ENCODE peak calls at places on chromosomes 7 and 10, in four cellular contexts. Z is right lobe of liver, H is heart left ventricle, K is A673. E is an unnamed sample. For H3K36me3, the result is how much of the 10 kb centered on the place peaks cover.

GRCh38 chr7:80552304-80552703 is 40.4 kb upstream of the GNAT3 start:
- DNase-seq in K (peak), H (no peak), Z (no peak), E (no peak)

GRCh38 chr7:106486331-106486730 is 174.6 kb downstream of the CCDC71L start:
- DNase-seq in Z (no peak), K (no peak), H (no peak), E (no peak)

GRCh38 chr7:2930310-2931033 is 86.4 kb upstream of the GNA12 start:
- DNase-seq in K (no peak), Z (no peak), H (peak), E (no peak)

GRCh38 chr7:128304212-128304611 is 39.5 kb downstream of the RBM28 start:
- DNase-seq in H (no peak), K (no peak), Z (no peak), E (no peak)

GRCh38 chr7:30920584-30921539 is 9.2 kb downstream of the AQP1 start:
- DNase-seq in Z (peak), K (no peak), H (peak), E (peak)

GRCh38 chr10:46020871-46021553 is 9.4 kb downstream of the NCOA4 start:
- DNase-seq in H (no peak), K (no peak), Z (no peak), E (no peak)

GRCh38 chr7:140304071-140304799 is 94.1 kb downstream of the SLC37A3 start:
- DNase-seq in K (peak), H (no peak), Z (no peak), E (no peak)

GRCh38 chr10:58220769-58221448 is 46.8 kb downstream of the IPMK start:
- DNase-seq in Z (no peak), H (no peak), K (no peak), E (no peak)

GRCh38 chr7:53418834-53419482 is 383.5 kb downstream of the POM121L12 start:
- DNase-seq in Z (no peak), K (no peak), H (no peak), E (no peak)

GRCh38 chr7:101916041-101916800 is 98.8 kb downstream of the CUX1 start:
- DNase-seq in Z (peak), K (no peak), H (no peak), E (no peak)

GRCh38 chr7:1559626-1560590 is 3.9 kb upstream of the TMEM184A start:
- DNase-seq in Z (peak), H (peak), K (no peak), E (no peak)

GRCh38 chr10:30098624-30099023 is 39.2 kb upstream of the JCAD start:
- DNase-seq in K (peak), H (no peak), Z (no peak), E (no peak)

GRCh38 chr10:51170518-51171245 is 96.4 kb downstream of the PRKG1 start:
- DNase-seq in K (no peak), Z (no peak), H (no peak), E (no peak)

GRCh38 chr7:155644971-155645509 is 579 bp downstream of the RBM33 start:
- DNase-seq in H (no peak), K (peak), Z (peak), E (no peak)

GRCh38 chr10:125155101-125155500 is 5.3 kb downstream of the CTBP2 start:
- DNase-seq in H (no peak), Z (no peak), K (no peak), E (no peak)

GRCh38 chr10:121667948-121668335 is 69.7 kb upstream of the FGFR2 start:
- DNase-seq in K (no peak), H (no peak), Z (no peak), E (no peak)

GRCh38 chr7:22814261-22815208 is 8.1 kb downstream of the TOMM7 start:
- DNase-seq in K (no peak), H (no peak), Z (no peak), E (no peak)

GRCh38 chr7:54663603-54664234 is 95.3 kb downstream of the SEC61G start:
- DNase-seq in H (no peak), K (no peak), Z (no peak), E (no peak)

GRCh38 chr7:98420966-98421612 is 20.2 kb upstream of the BAIAP2L1 start:
- DNase-seq in H (no peak), Z (peak), K (peak), E (no peak)

GRCh38 chr10:10782603-10783002 is 235.1 kb upstream of the CELF2 start:
- DNase-seq in K (no peak), H (no peak), Z (no peak), E (no peak)

GRCh38 chr7:70700935-70701425 is 431.0 kb upstream of the GALNT17 start:
- DNase-seq in H (no peak), Z (no peak), K (peak), E (no peak)
- TF ChIP-seq CTCF in H (no peak), Z (no peak), K (no peak), E (no peak)

DNA sequence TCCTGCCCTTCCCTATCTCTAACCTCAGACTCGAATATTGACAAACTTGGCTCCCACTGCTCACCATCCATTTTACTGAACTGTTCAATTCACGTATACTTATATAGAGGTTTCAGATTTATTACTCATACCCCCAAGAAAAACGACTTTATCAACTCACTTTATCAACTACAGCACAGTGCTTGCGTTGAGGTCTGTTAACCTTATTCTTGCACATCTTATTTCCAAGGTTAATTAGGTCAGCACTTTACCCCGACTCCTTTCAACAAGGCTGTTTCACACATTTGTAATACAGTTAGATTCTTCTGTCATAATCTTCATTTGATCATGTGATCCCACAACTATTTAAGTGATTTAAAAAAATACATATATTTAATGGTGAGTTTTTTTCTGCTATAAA is 162.3 kb upstream of the AHR start:
- DNase-seq in H (no peak), K (no peak), Z (no peak), E (no peak)
- H3K36me3 ChIP-seq in H (under half), K (under half), Z (under half), E (under half)

GRCh38 chr7:150307129-150307528 is 16.0 kb upstream of the LRRC61 start:
- DNase-seq in Z (no peak), K (no peak), H (no peak), E (no peak)

GRCh38 chr7:150311146-150311545 is 12.0 kb upstream of the LRRC61 start:
- DNase-seq in K (no peak), H (no peak), Z (no peak), E (no peak)

GRCh38 chr7:150311711-150312110 is 11.4 kb upstream of the LRRC61 start:
- DNase-seq in Z (no peak), K (peak), H (no peak), E (no peak)

GRCh38 chr7:150307904-150308303 is 15.3 kb upstream of the LRRC61 start:
- DNase-seq in H (no peak), K (no peak), Z (no peak), E (no peak)

GRCh38 chr7:150308575-150308974 is 14.6 kb upstream of the LRRC61 start:
- DNase-seq in Z (no peak), K (no peak), H (no peak), E (no peak)
- H3K4me3 ChIP-seq in Z (no peak), K (no peak), H (no peak), E (no peak)

GRCh38 chr7:46776790-46777189 is 805.1 kb downstream of the TNS3 start:
- DNase-seq in K (peak), Z (no peak), H (no peak), E (no peak)
- TF ChIP-seq CTCF in K (peak), Z (peak), H (peak), E (peak)

DNA sequence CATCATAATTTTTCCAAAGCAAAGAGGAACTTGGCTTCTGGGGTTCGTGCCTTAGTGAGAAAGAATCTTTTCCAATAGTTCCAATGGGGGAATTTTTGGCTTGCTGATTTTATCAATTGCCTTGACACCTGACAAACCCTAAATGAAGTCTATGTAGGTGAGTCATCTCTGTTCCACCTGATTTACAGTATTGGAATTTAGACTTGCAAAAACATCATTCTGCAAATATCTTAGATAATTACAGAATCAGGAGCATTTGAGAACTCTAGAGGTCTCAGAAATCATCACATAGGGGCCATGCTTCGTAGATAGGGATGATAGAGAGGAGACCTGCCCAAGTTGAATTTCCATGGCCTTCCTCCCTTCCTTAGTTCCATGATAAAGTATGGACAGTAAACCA is 9.3 kb downstream of the SLC35G1 start:
- DNase-seq in H (no peak), Z (no peak), K (no peak), E (no peak)
- H3K36me3 ChIP-seq in H (under half), Z (under half), K (under half), E (under half)